ENCODE peak calls at places on chromosomes 5 and 9, in four cellular contexts. T, N, Y and H are unnamed samples.

GRCh38 chr9:35906923-35907699 is 1.1 kb downstream of the HRCT1 start:
- DNase-seq in T (no peak), N (no peak), Y (peak), H (no peak)

GRCh38 chr9:98321269-98321668 is 65.8 kb upstream of the TBC1D2 start:
- DNase-seq in T (no peak), N (no peak), Y (no peak), H (no peak)

GRCh38 chr5:80569961-80570786 is at the start of gene ANKRD34B:
- DNase-seq in T (peak), N (no peak), Y (no peak), H (no peak)

GRCh38 chr9:82333671-82334070 is 345.1 kb downstream of the SPATA31D1 start:
- DNase-seq in T (no peak), N (no peak), Y (peak), H (no peak)

GRCh38 chr5:54387659-54388232 is 67.8 kb upstream of the HSPB3 start:
- DNase-seq in T (no peak), N (no peak), Y (peak), H (no peak)

GRCh38 chr9:77802512-77803293 is 154.6 kb upstream of the GNA14 start:
- DNase-seq in T (no peak), N (no peak), Y (no peak), H (no peak)

GRCh38 chr5:160516696-160517530 is 95.3 kb downstream of the PTTG1 start:
- DNase-seq in T (no peak), N (no peak), Y (no peak), H (no peak)

GRCh38 chr9:9998491-9999287 is 614.1 kb downstream of the PTPRD start:
- DNase-seq in T (no peak), N (no peak), Y (no peak), H (no peak)

GRCh38 chr5:64873441-64873840 is 104.7 kb downstream of the CWC27 start:
- DNase-seq in T (no peak), N (no peak), Y (no peak), H (no peak)

GRCh38 chr5:1514027-1514818 is 9.5 kb downstream of the LPCAT1 start:
- DNase-seq in T (no peak), N (peak), Y (no peak), H (peak)

GRCh38 chr9:20988061-20988460 is 43.4 kb downstream of the HACD4 start:
- DNase-seq in T (no peak), N (no peak), Y (peak), H (no peak)

GRCh38 chr5:64977779-64978178 is 209.0 kb downstream of the CWC27 start:
- DNase-seq in T (no peak), N (no peak), Y (peak), H (no peak)

GRCh38 chr9:5438301-5439162 is 807 bp upstream of the PLGRKT start:
- DNase-seq in T (no peak), N (no peak), Y (peak), H (no peak)

GRCh38 chr5:66122379-66123034 is 21.6 kb upstream of the SREK1 start:
- DNase-seq in T (no peak), N (no peak), Y (peak), H (no peak)

GRCh38 chr9:90964101-90965020 is 162.7 kb downstream of the SYK start:
- DNase-seq in T (peak), N (peak), Y (peak), H (no peak)

GRCh38 chr9:136364942-136365774 is 1.6 kb upstream of the DNLZ start:
- DNase-seq in T (no peak), N (no peak), Y (no peak), H (no peak)

GRCh38 chr5:126369995-126370731 is 53.0 kb upstream of the GRAMD2B start:
- DNase-seq in T (no peak), N (no peak), Y (peak), H (no peak)

GRCh38 chr5:126369083-126369482 is 54.1 kb upstream of the GRAMD2B start:
- DNase-seq in T (no peak), N (no peak), Y (no peak), H (no peak)

GRCh38 chr5:126373621-126374416 is 49.4 kb upstream of the GRAMD2B start:
- DNase-seq in T (no peak), N (no peak), Y (peak), H (no peak)

GRCh38 chr5:126368239-126368812 is 54.9 kb upstream of the GRAMD2B start:
- DNase-seq in T (no peak), N (no peak), Y (no peak), H (no peak)

GRCh38 chr5:126370796-126371718 is 52.2 kb upstream of the GRAMD2B start:
- DNase-seq in T (peak), N (no peak), Y (peak), H (no peak)
- TF ChIP-seq CTCF in T (no peak), N (no peak), Y (no peak), H (no peak)

DNA sequence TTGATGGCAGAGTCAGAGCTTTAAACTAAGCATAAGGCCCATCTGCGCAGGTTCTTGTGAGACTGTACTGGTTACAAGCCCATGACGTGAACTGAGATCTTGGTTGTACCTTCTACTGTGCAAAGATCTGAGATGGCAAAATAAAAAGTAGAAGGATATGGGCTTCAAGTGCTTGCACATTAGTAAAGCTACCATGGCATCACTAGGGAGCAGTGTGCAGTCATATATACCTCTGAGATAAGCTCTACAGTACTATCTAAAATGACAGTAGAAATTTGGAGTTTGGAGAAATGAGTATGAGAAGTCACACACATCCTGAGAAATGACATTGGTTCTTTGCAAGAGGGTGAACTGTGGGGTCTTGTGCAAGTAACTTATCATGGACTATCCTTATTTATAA is 408.2 kb upstream of the PRR16 start:
- DNase-seq in T (no peak), N (no peak), Y (peak), H (no peak)
- TF ChIP-seq CTCF in T (peak), N (no peak), Y (peak), H (peak)

DNA sequence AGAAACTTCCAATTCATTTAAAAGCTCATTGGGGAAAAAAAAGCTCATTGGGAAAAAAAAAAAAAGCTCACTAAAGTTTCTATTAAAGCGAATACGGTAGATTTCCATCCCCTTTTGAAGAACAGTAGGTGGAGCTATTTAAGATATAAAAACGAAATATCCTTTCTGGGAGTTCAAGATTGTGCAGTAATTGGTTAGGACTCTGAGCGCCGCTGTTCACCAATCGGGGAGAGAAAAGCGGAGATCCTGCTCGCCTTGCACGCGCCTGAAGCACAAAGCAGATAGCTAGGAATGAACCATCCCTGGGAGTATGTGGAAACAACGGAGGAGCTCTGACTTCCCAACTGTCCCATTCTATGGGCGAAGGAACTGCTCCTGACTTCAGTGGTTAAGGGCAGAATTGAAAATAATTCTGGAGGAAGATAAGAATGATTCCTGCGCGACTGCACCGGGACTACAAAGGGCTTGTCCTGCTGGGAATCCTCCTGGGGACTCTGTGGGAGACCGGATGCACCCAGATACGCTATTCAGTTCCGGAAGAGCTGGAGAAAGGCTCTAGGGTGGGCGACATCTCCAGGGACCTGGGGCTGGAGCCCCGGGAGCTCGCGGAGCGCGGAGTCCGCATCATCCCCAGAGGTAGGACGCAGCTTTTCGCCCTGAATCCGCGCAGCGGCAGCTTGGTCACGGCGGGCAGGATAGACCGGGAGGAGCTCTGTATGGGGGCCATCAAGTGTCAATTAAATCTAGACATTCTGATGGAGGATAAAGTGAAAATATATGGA is at the start of gene PCDHGA12:
- DNase-seq in T (peak), N (no peak), Y (peak), H (no peak)
- TF ChIP-seq CTCF in T (no peak), N (no peak), Y (peak), H (no peak)

GRCh38 chr5:60698316-60698715 is 1.6 kb downstream of the DEPDC1B start:
- DNase-seq in T (no peak), N (no peak), Y (no peak), H (no peak)

GRCh38 chr5:60700347-60700815 is 415 bp upstream of the DEPDC1B start:
- DNase-seq in T (no peak), N (no peak), Y (peak), H (no peak)

GRCh38 chr5:60703944-60704343 is 4.0 kb upstream of the DEPDC1B start:
- DNase-seq in T (no peak), N (no peak), Y (no peak), H (no peak)

GRCh38 chr5:60701317-60701988 is 1.5 kb upstream of the DEPDC1B start:
- DNase-seq in T (no peak), N (no peak), Y (no peak), H (no peak)

GRCh38 chr5:60699549-60700346 is at the start of gene DEPDC1B:
- DNase-seq in T (peak), N (peak), Y (peak), H (peak)
- TF ChIP-seq CTCF in T (peak), N (peak), Y (peak), H (peak)

GRCh38 chr5:82349651-82350050 is 71.5 kb upstream of the RPS23 start:
- DNase-seq in T (no peak), N (no peak), Y (peak), H (no peak)

GRCh38 chr5:82351754-82352145 is 73.6 kb upstream of the RPS23 start:
- DNase-seq in T (peak), N (no peak), Y (peak), H (no peak)

GRCh38 chr5:82354543-82354942 is 76.4 kb upstream of the RPS23 start:
- DNase-seq in T (no peak), N (no peak), Y (no peak), H (no peak)

GRCh38 chr5:82353522-82353921 is 75.4 kb upstream of the RPS23 start:
- DNase-seq in T (no peak), N (no peak), Y (no peak), H (no peak)

DNA sequence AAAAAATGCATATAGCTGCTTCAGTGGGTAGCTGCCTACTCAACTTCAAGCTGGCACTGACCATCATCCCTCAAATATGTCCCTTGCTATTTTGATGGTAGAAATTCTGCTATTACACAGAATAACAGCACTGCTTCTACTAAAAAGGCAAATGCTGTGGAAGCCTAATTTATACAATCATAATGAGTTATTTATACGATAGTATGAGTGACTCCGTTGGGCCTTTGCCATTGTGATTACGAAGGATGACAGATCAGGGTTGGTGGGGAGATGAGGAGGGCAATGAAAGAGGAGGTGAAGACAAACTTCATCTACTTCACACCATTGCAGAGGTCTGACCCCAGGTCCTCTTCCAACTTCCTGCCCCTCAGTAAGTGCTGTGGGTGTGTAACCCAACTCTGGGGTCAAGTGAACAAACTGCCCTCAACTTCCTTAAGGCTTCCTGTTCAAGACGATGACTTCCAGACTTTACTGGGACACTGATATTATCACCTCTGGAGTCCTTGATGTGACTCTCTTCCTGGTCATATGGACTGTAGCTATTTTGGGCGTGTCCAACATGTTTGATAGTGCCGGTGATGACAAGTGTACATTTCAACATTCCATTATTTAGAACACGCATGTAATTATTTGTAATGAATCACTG is 74.1 kb upstream of the RPS23 start:
- DNase-seq in T (no peak), N (no peak), Y (peak), H (no peak)
- TF ChIP-seq CTCF in T (no peak), N (no peak), Y (no peak), H (no peak)

GRCh38 chr5:78760411-78761169 is 112.0 kb upstream of the LHFPL2 start:
- DNase-seq in T (no peak), N (no peak), Y (no peak), H (no peak)
- TF ChIP-seq CTCF in T (no peak), N (peak), Y (peak), H (peak)

GRCh38 chr5:140104100-140104499 is 9.8 kb upstream of the PURA start:
- DNase-seq in T (no peak), N (no peak), Y (no peak), H (no peak)

GRCh38 chr5:140106805-140107311 is 7.1 kb upstream of the PURA start:
- DNase-seq in T (no peak), N (no peak), Y (no peak), H (no peak)

GRCh38 chr5:140107312-140108092 is 6.4 kb upstream of the PURA start:
- DNase-seq in T (peak), N (peak), Y (peak), H (peak)

GRCh38 chr5:140108093-140109049 is 5.5 kb upstream of the PURA start:
- DNase-seq in T (peak), N (no peak), Y (no peak), H (no peak)

DNA sequence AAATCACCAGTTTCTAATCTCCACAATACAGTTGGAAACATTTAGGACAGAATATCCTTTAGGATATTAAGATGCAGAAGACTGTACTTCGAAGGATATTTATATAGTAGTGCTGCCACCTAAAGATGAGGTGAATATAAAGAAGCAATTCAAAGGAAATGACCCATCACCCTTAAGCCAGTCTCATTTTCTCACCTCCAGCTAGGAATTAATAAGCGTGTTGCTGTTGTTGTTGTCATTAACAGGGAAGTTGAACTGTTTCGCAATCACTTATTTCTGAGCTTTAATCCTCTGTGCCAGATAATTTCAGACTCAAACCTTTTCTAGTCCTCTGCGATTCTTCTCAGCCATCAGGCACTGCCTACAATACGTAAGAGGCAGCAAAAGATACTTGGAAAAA is 7.8 kb upstream of the PURA start:
- DNase-seq in T (no peak), N (no peak), Y (no peak), H (no peak)
- TF ChIP-seq CTCF in T (no peak), N (no peak), Y (no peak), H (peak)

DNA sequence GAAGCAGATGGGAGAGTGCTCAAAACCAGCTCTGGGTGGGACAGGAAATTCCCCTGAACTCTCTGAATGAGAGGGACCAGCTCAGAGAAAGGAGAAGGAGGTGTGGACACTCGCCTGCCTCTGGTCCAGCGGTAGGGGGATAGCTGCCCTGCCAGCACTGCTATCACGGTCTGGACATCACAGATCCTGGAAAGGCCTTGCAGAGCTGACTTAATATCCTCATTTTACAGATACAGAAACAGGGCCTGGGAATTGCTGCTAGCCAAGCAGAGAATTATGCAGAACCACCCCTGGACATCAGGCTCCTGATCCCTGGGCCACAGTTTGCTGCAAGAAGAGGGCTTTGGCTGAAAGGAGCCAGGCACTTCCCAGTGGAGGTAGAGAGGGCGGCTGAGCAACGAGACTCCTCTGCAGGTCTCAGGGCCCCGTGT is 4.8 kb downstream of the TRAF1 start:
- DNase-seq in T (no peak), N (no peak), Y (no peak), H (no peak)
- TF ChIP-seq CTCF in T (no peak), N (peak), Y (no peak), H (peak)

GRCh38 chr5:60395712-60396329 is 304.1 kb downstream of the DEPDC1B start:
- DNase-seq in T (no peak), N (no peak), Y (no peak), H (no peak)
- TF ChIP-seq CTCF in T (no peak), N (no peak), Y (no peak), H (peak)

DNA sequence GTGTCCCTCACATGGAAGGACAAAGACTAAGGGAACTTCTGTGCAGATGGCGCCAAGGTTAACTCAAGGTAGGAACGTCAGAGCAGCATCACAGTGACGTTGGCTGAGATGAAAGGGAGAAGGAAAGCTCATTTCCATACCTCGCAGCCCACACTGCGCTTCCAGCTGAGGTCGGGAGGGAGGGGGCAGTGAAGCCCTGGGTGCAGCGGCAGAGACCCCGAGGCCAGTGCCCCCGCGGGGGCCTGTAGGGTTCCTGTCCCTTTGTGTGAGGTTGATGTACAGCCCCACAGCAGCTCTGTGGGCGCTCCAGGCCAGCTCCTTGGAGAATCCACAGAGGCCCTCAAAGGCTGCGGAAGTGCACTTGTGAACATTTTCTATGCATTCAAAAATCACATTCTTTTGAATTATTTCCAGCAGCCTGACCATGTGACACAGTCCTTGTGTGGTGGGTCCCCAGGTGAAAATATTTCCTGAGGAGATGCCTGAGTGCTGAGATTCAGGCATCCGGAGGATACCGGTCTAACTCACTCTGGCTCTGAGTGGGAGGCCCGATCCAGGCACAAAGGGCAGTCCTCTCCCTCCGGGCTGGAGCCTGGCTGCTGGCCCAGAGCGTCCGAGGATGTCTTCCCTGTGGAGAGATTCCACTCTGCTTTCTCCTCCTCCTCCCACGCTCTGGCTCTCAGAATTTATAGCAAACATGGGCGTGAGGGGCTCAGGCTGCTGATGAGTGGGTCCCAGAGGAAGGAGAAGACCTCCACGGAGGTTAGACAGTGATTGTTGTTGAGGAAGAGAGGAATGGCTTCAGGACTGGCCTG is 150.7 kb downstream of the ICE1 start:
- DNase-seq in T (no peak), N (no peak), Y (no peak), H (no peak)
- TF ChIP-seq CTCF in T (no peak), N (no peak), Y (no peak), H (no peak)